ENCODE peak calls at places on chromosomes 3 and 15, in nine cellular contexts. G is progenitor cell of endocrine pancreas; D is SW 1271; Y is HT-29; J is activated CD4-positive, alpha-beta T cell treated with anti-CD3 and anti-CD28 coated beads, Interleukin-2, amount 50 U/mL, for 1 hour; Z is HuH-7; L is A673; T is endodermal cell; S is ELR. R is an unnamed sample.

GRCh38 chr3:53890726-53891499 is 746 bp downstream of the SELENOK start:
- DNase-seq in Z (peak; percentile 12), T (peak; percentile 65), J (peak; percentile 62), Y (peak; percentile 60), L (no peak), G (no peak), S (peak; percentile 50), D (no peak), R (peak; percentile 1)

GRCh38 chr15:66433726-66434125 is 47.0 kb downstream of the MAP2K1 start:
- DNase-seq in Z (no peak), G (no peak), Y (no peak), S (no peak), D (no peak), L (no peak), J (no peak), T (no peak), R (no peak)

GRCh38 chr3:4897765-4898453 is 81.3 kb upstream of the BHLHE40 start:
- DNase-seq in L (no peak), G (no peak), T (no peak), D (no peak), Y (no peak), J (no peak), Z (no peak), S (no peak), R (peak; percentile 21)

GRCh38 chr3:194711913-194712312 is 26.2 kb downstream of the FAM43A start:
- DNase-seq in Z (no peak), D (peak; percentile 12), S (peak; percentile 95), Y (peak; percentile 58), T (no peak), G (no peak), J (no peak), L (peak; percentile 81), R (peak; percentile 91)

GRCh38 chr3:177230641-177231040 is 33.4 kb upstream of the TBL1XR1 start:
- DNase-seq in Z (no peak), T (no peak), D (no peak), S (no peak), Y (no peak), L (no peak), J (no peak), G (no peak), R (no peak)

GRCh38 chr3:190596341-190597285 is 82.7 kb downstream of the IL1RAP start:
- DNase-seq in S (no peak), G (no peak), L (peak; percentile 95), J (no peak), D (no peak), Y (no peak), T (no peak), Z (no peak), R (no peak)

GRCh38 chr15:87591521-87591920 is 665.0 kb downstream of the NTRK3 start:
- DNase-seq in G (no peak), D (no peak), Z (no peak), L (no peak), Y (no peak), J (no peak), S (no peak), T (peak; percentile 67), R (no peak)

GRCh38 chr3:70550723-70551319 is 238.4 kb upstream of the MDFIC2 start:
- DNase-seq in D (no peak), J (peak; percentile 76), T (peak; percentile 83), G (peak; percentile 31), S (peak; percentile 54), Z (no peak), Y (peak; percentile 67), L (peak; percentile 58), R (peak; percentile 47)

GRCh38 chr3:145807990-145808389 is 353.0 kb downstream of the PLOD2 start:
- DNase-seq in Y (peak; percentile 15), D (no peak), Z (peak; percentile 8), G (no peak), J (no peak), S (no peak), T (peak; percentile 59), L (peak; percentile 35), R (peak; percentile 42)

GRCh38 chr3:44923634-44924033 is 49.2 kb downstream of the TGM4 start:
- DNase-seq in T (no peak), G (no peak), S (no peak), L (no peak), D (no peak), J (no peak), Y (no peak), Z (no peak), R (no peak)